ENCODE peak calls at places on chromosome 6, in four cellular contexts. Z is foreskin fibroblast, N is IMR-90, K is choroid plexus epithelial cell. L is an unnamed sample.

GRCh38 chr6:43570876-43571441 is 4.9 kb downstream of the XPO5 start:
- DNase-seq in Z (peak), N (peak), K (peak), L (peak)

GRCh38 chr6:23446394-23447001 is 679.5 kb upstream of the NRSN1 start:
- DNase-seq in Z (peak), N (peak), K (peak), L (peak)

GRCh38 chr6:125144822-125145221 is 8.8 kb upstream of the TPD52L1 start:
- DNase-seq in Z (no peak), N (no peak), K (no peak), L (no peak)

GRCh38 chr6:147207351-147207750 is 3.1 kb downstream of the STXBP5 start:
- DNase-seq in Z (no peak), N (no peak), K (peak), L (peak)

GRCh38 chr6:157047951-157048350 is 270.8 kb downstream of the ARID1B start:
- DNase-seq in Z (no peak), N (peak), K (peak), L (peak)

GRCh38 chr6:30646450-30647038 is 389 bp upstream of the C6orf136 start:
- DNase-seq in Z (peak), N (no peak), K (no peak), L (no peak)

GRCh38 chr6:166494757-166495486 is 91.6 kb downstream of the RAMACL start:
- DNase-seq in Z (no peak), N (no peak), K (no peak), L (no peak)

GRCh38 chr6:31336872-31337496 is 20.0 kb downstream of the HLA-B start:
- DNase-seq in Z (no peak), N (no peak), K (no peak), L (no peak)

GRCh38 chr6:53811746-53812145 is 16.9 kb downstream of the LRRC1 start:
- DNase-seq in Z (no peak), N (no peak), K (no peak), L (no peak)

GRCh38 chr6:162173448-162173847 is 554.1 kb downstream of the PRKN start:
- DNase-seq in Z (no peak), N (no peak), K (no peak), L (no peak)

GRCh38 chr6:41367061-41367460 is 31.7 kb downstream of the NCR2 start:
- DNase-seq in Z (no peak), N (no peak), K (no peak), L (no peak)

GRCh38 chr6:31010393-31011060 is at the start of gene MUC22:
- DNase-seq in Z (peak), N (peak), K (peak), L (no peak)

GRCh38 chr6:63502165-63502564 is 70.1 kb upstream of the LOC128125822 start:
- DNase-seq in Z (no peak), N (no peak), K (no peak), L (no peak)

GRCh38 chr6:154733610-154734379 is 579 bp downstream of the SCAF8 start:
- DNase-seq in Z (peak), N (peak), K (peak), L (peak)
- TF ChIP-seq CTCF in Z (no peak), N (no peak), K (no peak), L (peak)

DNA sequence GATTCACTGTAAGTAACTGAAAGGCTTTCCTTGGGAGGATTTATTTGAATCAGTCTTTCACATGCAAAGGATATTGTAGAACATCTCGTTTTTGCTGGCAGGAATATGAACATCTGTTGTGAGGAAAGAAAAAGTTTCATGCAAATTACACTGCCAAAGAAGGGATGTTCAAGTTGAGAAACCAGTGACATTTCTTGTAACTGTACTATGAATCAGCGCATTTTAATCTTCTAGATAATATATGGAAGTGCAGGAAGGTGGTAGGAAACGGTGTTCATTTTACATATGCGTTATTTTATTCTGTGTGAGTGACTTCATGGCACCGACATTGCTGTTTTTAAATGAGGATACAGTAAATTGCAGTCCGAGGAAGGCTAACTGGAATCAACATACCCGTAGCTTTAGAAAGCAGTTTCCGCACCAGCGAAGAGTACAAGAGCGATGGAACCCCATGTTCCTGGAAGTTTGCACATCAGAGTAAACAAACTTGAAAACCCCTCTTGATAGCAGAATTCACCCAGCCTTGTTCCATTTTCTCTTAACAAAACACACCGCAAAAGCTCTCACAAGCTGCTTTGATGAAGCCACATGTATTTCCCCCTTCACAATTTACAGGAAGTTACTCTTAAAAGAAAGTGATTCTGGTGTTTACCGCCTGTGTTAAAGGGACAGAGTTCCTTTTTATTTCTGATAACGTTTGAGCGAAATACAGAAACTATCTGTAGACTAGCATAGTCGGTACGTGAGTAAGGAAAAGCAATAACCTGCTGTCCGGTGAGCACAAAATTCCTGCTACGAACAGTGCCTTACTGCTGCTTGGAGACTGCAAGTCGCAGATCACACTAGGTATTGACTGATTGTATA is 11.5 kb downstream of the PRDM1 start:
- DNase-seq in Z (peak), N (peak), K (peak), L (peak)
- H3K4me3 ChIP-seq in Z (peak), N (peak), K (peak), L (peak)

DNA sequence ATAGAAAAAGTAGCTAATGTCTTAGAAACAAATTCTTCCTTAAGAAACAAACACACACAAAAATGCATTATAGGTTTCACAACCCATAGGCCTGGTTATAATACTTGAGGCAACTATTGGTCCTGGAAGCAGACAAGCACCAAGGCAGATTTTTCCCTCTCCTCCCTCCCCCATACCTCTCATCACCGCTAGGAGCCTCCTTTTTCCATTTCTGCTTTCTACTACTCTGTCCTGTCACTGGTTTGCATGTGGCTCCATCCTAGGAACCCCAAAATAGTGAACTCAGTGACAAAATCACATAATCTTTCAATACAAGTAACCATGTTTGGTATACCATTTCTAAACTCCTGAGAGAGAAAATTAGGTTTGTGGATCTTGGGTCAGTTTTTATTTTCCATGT is 66.1 kb downstream of the HMGCLL1 start:
- DNase-seq in Z (no peak), N (no peak), K (no peak), L (no peak)
- TF ChIP-seq CTCF in Z (no peak), N (no peak), K (no peak), L (peak)

DNA sequence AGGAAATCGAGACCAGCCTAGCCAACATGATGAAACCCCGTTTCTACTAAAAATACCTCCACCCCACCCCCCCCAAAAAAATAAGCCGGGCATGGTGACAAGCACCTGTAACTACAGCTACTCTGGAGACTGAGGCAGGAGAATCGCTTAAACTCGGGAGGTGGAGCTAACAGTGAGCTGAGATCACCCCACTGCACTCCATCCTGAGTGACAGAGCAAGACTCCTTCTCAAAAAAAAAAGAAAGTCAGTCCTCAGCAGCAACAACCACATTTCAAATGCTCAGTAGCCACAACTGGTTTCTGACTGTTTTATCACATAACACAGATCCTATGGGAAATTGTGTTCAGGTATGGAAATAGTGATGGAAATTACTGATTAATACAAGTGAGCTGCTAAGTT is 135.4 kb downstream of the HFE start:
- DNase-seq in Z (no peak), N (no peak), K (no peak), L (no peak)
- H3K4me3 ChIP-seq in Z (no peak), N (no peak), K (no peak), L (no peak)

DNA sequence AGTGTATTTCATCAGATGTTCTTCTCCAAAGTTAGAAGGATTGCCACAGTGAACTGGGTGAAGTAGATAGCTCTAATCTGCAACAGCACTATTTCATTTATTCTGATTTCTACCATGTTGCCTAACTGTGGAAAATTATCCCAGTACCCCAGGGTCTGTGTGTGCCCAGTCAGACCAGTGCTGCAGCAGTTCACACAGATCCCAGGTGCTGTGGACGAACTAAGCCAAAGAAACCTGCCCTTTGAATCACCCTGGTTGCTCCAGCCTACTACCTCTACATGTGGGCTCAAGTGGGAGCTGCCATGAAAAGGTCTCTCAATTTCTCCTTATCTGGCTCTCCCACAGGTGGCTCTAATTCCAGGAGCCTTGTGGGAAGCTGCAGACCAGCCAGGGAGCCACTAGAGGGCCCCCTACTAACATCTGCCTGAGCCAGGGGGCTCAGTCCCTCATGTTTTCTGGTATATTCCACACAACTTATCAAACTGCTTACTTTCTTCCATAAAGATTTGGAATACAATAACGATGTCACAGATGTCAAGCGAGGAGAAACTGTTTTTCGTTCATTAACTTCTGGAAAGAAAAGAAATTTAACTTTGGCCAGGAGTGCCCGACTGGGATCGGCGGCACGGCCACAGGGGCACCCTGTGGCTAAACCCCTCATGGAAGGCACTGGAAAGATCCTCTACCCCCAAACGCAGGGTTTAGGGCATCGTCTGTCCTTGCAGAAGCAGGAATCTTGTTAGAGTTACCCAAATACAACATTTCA is 31.6 kb upstream of the LY86 start:
- DNase-seq in Z (no peak), N (peak), K (peak), L (peak)
- TF ChIP-seq CTCF in Z (peak), N (peak), K (peak), L (peak)

GRCh38 chr6:159976844-159977241 is 8.0 kb downstream of the IGF2R start:
- DNase-seq in Z (no peak), N (no peak), K (no peak), L (no peak)
- H3K4me3 ChIP-seq in Z (peak), N (no peak), K (no peak), L (no peak)

GRCh38 chr6:85348643-85349042 is 101.2 kb upstream of the NT5E start:
- DNase-seq in Z (no peak), N (no peak), K (no peak), L (no peak)
- TF ChIP-seq CTCF in Z (no peak), N (no peak), K (peak), L (peak)

DNA sequence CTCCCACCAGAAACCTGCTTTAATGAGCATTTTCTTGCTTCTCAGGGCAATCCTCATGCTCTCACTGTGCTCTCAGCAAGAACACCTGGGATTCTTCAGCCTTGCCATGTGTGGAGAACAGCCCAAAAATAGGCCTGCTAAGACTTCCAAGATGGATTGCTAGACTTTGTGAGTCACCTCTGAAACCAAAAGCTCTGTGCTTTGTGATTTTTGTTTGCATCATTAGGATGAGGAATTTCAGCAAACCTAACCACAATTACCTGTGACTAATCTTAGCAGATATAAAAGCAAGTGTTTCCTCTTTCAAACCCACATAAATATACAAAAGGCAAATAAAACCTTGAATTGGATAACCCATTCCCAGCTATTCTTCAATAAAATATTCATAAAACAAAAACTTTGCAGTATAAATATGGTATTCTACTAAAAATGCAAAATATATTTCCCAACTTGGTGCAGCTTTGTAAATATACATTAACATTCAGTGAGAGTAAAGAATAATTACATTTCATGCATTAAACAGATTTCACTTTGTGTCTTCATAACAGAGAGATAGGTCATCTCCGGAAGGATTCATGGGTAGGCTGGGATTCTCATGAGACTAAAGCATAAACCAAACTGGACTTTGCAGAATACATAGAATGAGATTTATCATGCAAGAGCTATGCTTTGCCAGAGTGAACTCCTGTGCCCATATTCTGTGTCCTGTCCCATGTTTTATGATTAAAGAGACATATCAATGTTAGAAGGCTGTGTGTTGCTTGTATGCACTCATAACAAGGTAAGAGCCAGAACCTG is 33.5 kb downstream of the TPBG start:
- DNase-seq in Z (peak), N (peak), K (peak), L (peak)
- H3K4me3 ChIP-seq in Z (no peak), N (no peak), K (no peak), L (no peak)

GRCh38 chr6:130138909-130139242 is 83.9 kb downstream of the SAMD3 start:
- DNase-seq in Z (no peak), N (no peak), K (no peak), L (no peak)
- TF ChIP-seq CTCF in Z (no peak), N (no peak), K (no peak), L (no peak)

L was measured in fibroblast of villous mesenchyme.